ENCODE peak calls at places on chromosomes 1 and 21, in eight cellular contexts. A, D, Y, C, K, P, U and L are unnamed samples.

GRCh38 chr1:59298710-59299346 is 1.9 kb downstream of the FGGY start:
- DNase-seq in A (no peak), D (no peak), Y (no peak), C (no peak), K (no peak), P (no peak), U (no peak), L (no peak)

GRCh38 chr1:181255270-181255929 is 166.9 kb downstream of the IER5 start:
- DNase-seq in A (no peak), D (no peak), Y (no peak), C (no peak), K (no peak), P (peak; percentile 98), U (no peak), L (no peak)

GRCh38 chr1:118811156-118811555 is 177.0 kb downstream of the TBX15 start:
- DNase-seq in A (no peak), D (no peak), Y (no peak), C (no peak), K (no peak), P (no peak), U (no peak), L (no peak)

GRCh38 chr1:163315773-163316374 is 5.9 kb upstream of the NUF2 start:
- DNase-seq in A (no peak), D (peak; percentile 61), Y (peak; percentile 13), C (no peak), K (peak; percentile 27), P (peak; percentile 74), U (no peak), L (no peak)

GRCh38 chr1:4106731-4107130 is 206.7 kb upstream of the C1orf174 start:
- DNase-seq in A (peak; percentile 3), D (no peak), Y (no peak), C (no peak), K (no peak), P (no peak), U (no peak), L (no peak)

GRCh38 chr1:218785928-218786327 is 387.8 kb upstream of the LYPLAL1 start:
- DNase-seq in A (no peak), D (no peak), Y (no peak), C (peak; percentile 10), K (no peak), P (peak; percentile 47), U (no peak), L (no peak)

GRCh38 chr21:44695176-44695575 is 1.8 kb upstream of the KRTAP10-12 start:
- DNase-seq in A (no peak), D (no peak), Y (no peak), C (no peak), K (no peak), P (no peak), U (peak; percentile 25), L (no peak)

GRCh38 chr1:4960782-4961475 is 306.5 kb downstream of the AJAP1 start:
- DNase-seq in A (no peak), D (no peak), Y (no peak), C (no peak), K (no peak), P (no peak), U (peak; percentile 37), L (no peak)

GRCh38 chr1:113072141-113072756 is 749 bp upstream of the LRIG2 start:
- DNase-seq in A (no peak), D (no peak), Y (no peak), C (no peak), K (no peak), P (no peak), U (no peak), L (no peak)

GRCh38 chr1:20070357-20070756 is 363 bp downstream of the PLA2G5 start:
- DNase-seq in A (no peak), D (no peak), Y (no peak), C (no peak), K (no peak), P (no peak), U (no peak), L (no peak)

GRCh38 chr1:77994117-77994516 is 10.6 kb upstream of the DNAJB4 start:
- DNase-seq in A (no peak), D (no peak), Y (no peak), C (no peak), K (no peak), P (no peak), U (no peak), L (no peak)

GRCh38 chr1:77987942-77988341 is 9.1 kb upstream of the FUBP1 start:
- DNase-seq in A (no peak), D (no peak), Y (no peak), C (no peak), K (no peak), P (no peak), U (no peak), L (no peak)

GRCh38 chr1:77989762-77990161 is 10.9 kb upstream of the FUBP1 start:
- DNase-seq in A (no peak), D (no peak), Y (no peak), C (no peak), K (no peak), P (no peak), U (no peak), L (no peak)

GRCh38 chr1:77990629-77991204 is 11.8 kb upstream of the FUBP1 start:
- DNase-seq in A (no peak), D (no peak), Y (no peak), C (no peak), K (no peak), P (no peak), U (no peak), L (no peak)

GRCh38 chr1:77991638-77992037 is 12.8 kb upstream of the FUBP1 start:
- DNase-seq in A (no peak), D (no peak), Y (no peak), C (no peak), K (no peak), P (no peak), U (no peak), L (no peak)
- H3K27ac ChIP-seq in A (no peak overlapping the region), D (no peak overlapping the region), Y (no peak overlapping the region), C (no peak overlapping the region), K (no peak overlapping the region), P (no peak overlapping the region), U (no peak overlapping the region), L (no peak overlapping the region)

GRCh38 chr1:31152181-31152768 is 86.8 kb upstream of the PUM1 start:
- DNase-seq in A (no peak), D (no peak), Y (peak; percentile 54), C (no peak), K (no peak), P (peak; percentile 95), U (no peak), L (no peak)
- H3K27ac ChIP-seq in A (no peak overlapping the region), D (no peak overlapping the region), Y (peak overlapping the region; percentile 76), C (no peak overlapping the region), K (no peak overlapping the region), P (no peak overlapping the region), U (no peak overlapping the region), L (no peak overlapping the region)

GRCh38 chr1:200183637-200184036 is 156.1 kb downstream of the NR5A2 start:
- DNase-seq in A (no peak), D (no peak), Y (no peak), C (no peak), K (no peak), P (no peak), U (no peak), L (no peak)
- H3K27ac ChIP-seq in A (no peak overlapping the region), D (no peak overlapping the region), Y (peak overlapping the region; percentile 42), C (peak overlapping the region; percentile 4), K (no peak overlapping the region), P (no peak overlapping the region), U (no peak overlapping the region), L (no peak overlapping the region)

DNA sequence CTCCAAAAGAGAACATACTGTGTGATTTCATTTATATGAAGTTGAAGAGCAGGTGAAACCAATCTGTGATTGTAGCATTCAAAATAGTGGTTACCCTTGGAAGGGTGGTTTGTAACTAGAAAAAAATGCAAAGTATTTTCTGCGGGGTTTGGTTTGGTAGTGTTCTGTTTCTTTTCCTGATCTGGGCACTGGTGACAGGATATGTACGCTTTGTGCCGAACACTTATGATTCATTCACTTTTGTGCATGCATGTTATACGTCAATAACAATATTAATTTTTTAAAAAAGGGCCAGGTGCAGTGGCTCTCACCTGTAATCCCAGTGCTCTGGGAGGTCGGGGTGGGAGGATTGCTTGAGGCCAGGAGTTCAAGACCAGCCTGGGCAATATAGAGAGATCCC is 63.8 kb downstream of the CD34 start:
- DNase-seq in A (no peak), D (no peak), Y (no peak), C (no peak), K (no peak), P (peak; percentile 55), U (no peak), L (no peak)
- H3K27ac ChIP-seq in A (no peak overlapping the region), D (no peak overlapping the region), Y (no peak overlapping the region), C (peak overlapping the region; percentile 81), K (no peak overlapping the region), P (no peak overlapping the region), U (no peak overlapping the region), L (no peak overlapping the region)

GRCh38 chr1:24202987-24203386 is 15.9 kb upstream of the IFNLR1 start:
- DNase-seq in A (no peak), D (no peak), Y (no peak), C (no peak), K (no peak), P (no peak), U (no peak), L (no peak)
- H3K27ac ChIP-seq in A (no peak overlapping the region), D (peak overlapping the region; percentile 96), Y (peak overlapping the region; percentile 76), C (no peak overlapping the region), K (no peak overlapping the region), P (no peak overlapping the region), U (no peak overlapping the region), L (no peak overlapping the region)

DNA sequence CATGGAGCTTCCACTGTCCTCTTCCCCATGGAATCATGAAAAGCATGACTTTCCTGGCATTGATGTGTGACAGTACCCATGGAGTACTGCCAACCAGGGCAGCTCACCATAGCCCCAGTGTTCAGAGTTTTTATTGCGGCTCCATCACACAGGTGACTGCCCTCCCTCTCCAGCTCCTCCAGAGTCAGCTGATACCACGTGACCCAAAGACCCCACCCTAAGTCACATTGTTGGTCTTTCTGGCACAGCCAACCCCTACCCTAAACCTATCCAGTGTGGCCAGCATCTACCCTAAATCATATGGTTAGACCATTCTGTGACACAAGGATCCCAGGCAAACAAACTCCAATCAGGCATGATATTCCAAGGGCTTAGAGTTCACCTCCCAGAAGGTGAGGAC is 77.4 kb upstream of the VAMP3 start:
- DNase-seq in A (peak; percentile 3), D (no peak), Y (no peak), C (no peak), K (no peak), P (no peak), U (no peak), L (no peak)
- H3K27ac ChIP-seq in A (no peak overlapping the region), D (no peak overlapping the region), Y (no peak overlapping the region), C (no peak overlapping the region), K (no peak overlapping the region), P (no peak overlapping the region), U (no peak overlapping the region), L (no peak overlapping the region)

DNA sequence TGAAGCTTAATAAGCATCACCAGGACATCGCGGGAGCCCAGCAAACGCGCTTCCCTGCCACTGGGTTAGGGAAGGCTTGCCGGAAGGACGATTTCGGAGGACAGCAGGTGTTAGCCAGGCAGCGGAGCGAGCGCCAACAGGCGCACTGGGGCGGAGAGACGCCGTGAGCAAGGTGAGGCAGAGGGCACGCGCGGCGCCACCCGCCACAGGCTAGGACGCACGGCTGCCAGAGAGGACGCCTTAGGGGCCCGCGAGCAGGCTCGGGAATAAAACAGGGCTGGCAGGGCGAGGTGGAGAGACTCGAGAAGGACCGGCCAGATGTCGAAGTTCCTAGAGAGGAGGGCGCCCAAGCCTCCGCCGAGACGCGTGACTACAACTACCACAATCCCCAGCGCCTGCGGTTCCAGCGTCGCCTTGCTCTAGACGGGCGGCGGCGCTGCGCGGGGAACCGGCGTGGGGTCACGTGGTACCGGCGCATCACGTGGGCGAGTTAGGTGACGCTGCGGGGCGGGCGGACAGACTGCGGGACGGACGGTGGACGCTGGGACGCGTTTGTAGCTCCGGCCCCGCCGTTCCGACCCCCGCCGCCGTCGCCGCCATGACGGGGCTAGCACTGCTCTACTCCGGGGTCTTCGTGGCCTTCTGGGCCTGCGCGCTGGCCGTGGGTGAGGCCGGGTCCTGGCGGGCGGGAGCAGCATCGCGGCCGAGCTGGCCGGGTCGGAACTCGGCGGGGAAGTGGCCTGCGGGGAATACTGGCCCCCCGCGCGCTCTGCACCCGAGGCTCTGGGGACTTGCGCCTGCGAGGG is at the start of gene ATP6V0B:
- DNase-seq in A (peak; percentile 99), D (peak; percentile 96), Y (peak; percentile 96), C (peak; percentile 97), K (peak; percentile 98), P (peak; percentile 96), U (peak; percentile 96), L (peak; percentile 88)
- H3K27ac ChIP-seq in A (peak within 1 kb of the TSS; percentile 90), D (peak within 1 kb of the TSS; percentile 79), Y (peak within 1 kb of the TSS; percentile 38), C (peak within 1 kb of the TSS; percentile 98), K (peak within 1 kb of the TSS; percentile 97), P (peak within 1 kb of the TSS; percentile 79), U (no peak within 1 kb of the TSS), L (peak within 1 kb of the TSS; percentile 97)